ENCODE peak calls at places on chromosomes 11 and 22, in ten cellular contexts. R is H1, A is pancreas, M is keratinocyte, E is sigmoid colon, J is left lung, W is hepatocyte, N is psoas muscle, Y is adrenal gland, S is cardiac muscle cell. G is an unnamed sample.

GRCh38 chr11:122213111-122213510 is 97.1 kb upstream of the BLID start:
- DNase-seq in R (no peak), A (no peak), M (no peak), E (no peak), J (no peak), W (no peak), N (no peak), Y (no peak), S (no peak), G (no peak)

GRCh38 chr11:65438257-65439151 is 15.9 kb downstream of the NEAT1 start:
- DNase-seq in R (no peak), A (no peak), M (no peak), E (peak; percentile 29), J (peak; percentile 3), W (no peak), N (no peak), Y (no peak), S (no peak), G (no peak)

GRCh38 chr11:64123102-64123434 is 42.8 kb downstream of the MACROD1 start:
- DNase-seq in R (no peak), A (peak; percentile 86), M (no peak), E (peak; percentile 85), J (peak; percentile 78), W (no peak), N (peak; percentile 91), Y (peak; percentile 71), S (no peak), G (peak; percentile 61)

GRCh38 chr22:42560781-42561180 is 7.0 kb downstream of the SERHL2 start:
- DNase-seq in R (no peak), A (no peak), M (no peak), E (no peak), J (no peak), W (no peak), N (no peak), Y (no peak), S (peak; percentile 38), G (no peak)

GRCh38 chr11:122668562-122669090 is 13.1 kb downstream of the UBASH3B start:
- DNase-seq in R (no peak), A (no peak), M (no peak), E (no peak), J (no peak), W (no peak), N (no peak), Y (no peak), S (peak; percentile 23), G (no peak)

GRCh38 chr11:76007179-76007578 is 192.2 kb downstream of the UVRAG start:
- DNase-seq in R (no peak), A (no peak), M (no peak), E (no peak), J (no peak), W (no peak), N (no peak), Y (no peak), S (no peak), G (no peak)

GRCh38 chr22:43177479-43177878 is 9.5 kb downstream of the TTLL12 start:
- DNase-seq in R (no peak), A (no peak), M (no peak), E (no peak), J (no peak), W (no peak), N (no peak), Y (no peak), S (no peak), G (no peak)

GRCh38 chr11:100594320-100594719 is 92.8 kb upstream of the ARHGAP42 start:
- DNase-seq in R (no peak), A (no peak), M (no peak), E (no peak), J (no peak), W (no peak), N (no peak), Y (no peak), S (no peak), G (no peak)

GRCh38 chr22:49582171-49582570 is 245.5 kb downstream of the BRD1 start:
- DNase-seq in R (no peak), A (no peak), M (no peak), E (no peak), J (no peak), W (no peak), N (no peak), Y (no peak), S (no peak), G (no peak)

GRCh38 chr22:27283714-27284113 is 517.8 kb downstream of the MN1 start:
- DNase-seq in R (no peak), A (no peak), M (no peak), E (no peak), J (no peak), W (no peak), N (no peak), Y (no peak), S (no peak), G (peak; percentile 54)

GRCh38 chr22:47328550-47329243 is 566.2 kb downstream of the TBC1D22A start:
- DNase-seq in R (no peak), A (no peak), M (peak; percentile 11), E (no peak), J (peak; percentile 55), W (no peak), N (peak; percentile 58), Y (peak; percentile 30), S (peak; percentile 93), G (no peak)
- H3K27me3 ChIP-seq in R (no peaks in the 10 kb centered on the region), A (no peaks in the 10 kb centered on the region), M (no peaks in the 10 kb centered on the region), E (peaks cover 18% of the 10 kb centered on the region), J (no peaks in the 10 kb centered on the region), W (no peaks in the 10 kb centered on the region), N (peaks cover 2% of the 10 kb centered on the region), Y (no peaks in the 10 kb centered on the region), S (no peaks in the 10 kb centered on the region), G (no peaks in the 10 kb centered on the region)

GRCh38 chr11:69983897-69984438 is 94.1 kb upstream of the ANO1 start:
- DNase-seq in R (no peak), A (no peak), M (no peak), E (no peak), J (no peak), W (no peak), N (no peak), Y (no peak), S (no peak), G (no peak)
- H3K27me3 ChIP-seq in R (peaks cover 43% of the 10 kb centered on the region), A (peaks cover 3% of the 10 kb centered on the region), M (peaks cover 51% of the 10 kb centered on the region), E (peaks cover 90% of the 10 kb centered on the region), J (peaks cover 30% of the 10 kb centered on the region), W (peaks cover 63% of the 10 kb centered on the region), N (peaks cover 17% of the 10 kb centered on the region), Y (peaks cover 25% of the 10 kb centered on the region), S (peaks cover 64% of the 10 kb centered on the region), G (no peaks in the 10 kb centered on the region)

GRCh38 chr11:102343789-102344188 is 3.2 kb upstream of the BIRC2 start:
- DNase-seq in R (no peak), A (no peak), M (no peak), E (no peak), J (no peak), W (no peak), N (no peak), Y (no peak), S (peak; percentile 20), G (no peak)
- H3K27me3 ChIP-seq in R (no peaks in the 10 kb centered on the region), A (no peaks in the 10 kb centered on the region), M (no peaks in the 10 kb centered on the region), E (no peaks in the 10 kb centered on the region), J (no peaks in the 10 kb centered on the region), W (no peaks in the 10 kb centered on the region), N (no peaks in the 10 kb centered on the region), Y (no peaks in the 10 kb centered on the region), S (no peaks in the 10 kb centered on the region), G (no peaks in the 10 kb centered on the region)

GRCh38 chr11:278001-278951 is at the start of gene NLRP6:
- DNase-seq in R (no peak), A (peak; percentile 7), M (no peak), E (peak; percentile 57), J (no peak), W (no peak), N (no peak), Y (no peak), S (no peak), G (no peak)
- H3K27me3 ChIP-seq in R (peaks cover 3% of the 10 kb centered on the region), A (peaks cover 21% of the 10 kb centered on the region), M (peaks cover 56% of the 10 kb centered on the region), E (peaks cover 58% of the 10 kb centered on the region), J (peaks cover 50% of the 10 kb centered on the region), W (no peaks in the 10 kb centered on the region), N (peaks cover 38% of the 10 kb centered on the region), Y (peaks cover 48% of the 10 kb centered on the region), S (peaks cover 59% of the 10 kb centered on the region), G (no peaks in the 10 kb centered on the region)

DNA sequence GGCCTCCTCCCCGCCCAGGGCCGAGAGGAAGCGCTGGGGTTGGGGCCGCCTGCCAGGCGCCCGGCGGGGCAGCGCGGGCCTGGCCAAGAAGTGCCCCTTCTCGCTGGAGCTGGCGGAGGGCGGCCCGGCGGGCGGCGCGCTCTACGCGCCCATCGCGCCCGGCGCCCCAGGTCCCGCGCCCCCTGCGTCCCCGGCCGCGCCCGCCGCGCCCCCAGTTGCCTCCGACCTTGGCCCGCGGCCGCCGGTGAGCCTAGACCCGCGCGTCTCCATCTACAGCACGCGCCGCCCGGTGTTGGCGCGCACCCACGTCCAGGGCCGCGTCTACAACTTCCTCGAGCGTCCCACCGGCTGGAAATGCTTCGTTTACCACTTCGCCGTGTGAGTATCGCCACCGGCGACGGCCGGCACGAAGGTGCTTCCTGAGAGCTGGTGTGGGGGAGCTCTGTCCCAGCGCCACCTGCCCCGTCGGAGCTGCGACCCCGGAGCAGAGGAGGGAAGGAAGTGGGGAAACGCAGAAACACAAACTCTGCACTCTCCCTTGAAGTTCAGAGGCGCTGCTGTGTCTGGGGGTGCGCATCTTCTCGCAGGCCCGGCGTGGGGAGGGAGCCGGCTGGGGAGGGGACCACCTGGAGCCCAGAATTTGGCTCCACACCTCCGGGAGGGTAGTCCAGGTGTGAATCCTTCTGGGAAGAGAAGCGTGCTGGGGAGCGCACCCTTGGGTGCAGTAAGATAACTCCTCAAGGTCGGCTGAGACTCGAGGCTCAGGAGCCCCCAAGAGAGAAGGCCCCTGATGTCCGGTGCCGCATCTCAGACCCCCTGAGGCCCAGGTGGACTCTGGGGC is 519 bp downstream of the KCNQ1 start:
- DNase-seq in R (no peak), A (no peak), M (no peak), E (no peak), J (peak; percentile 36), W (no peak), N (peak; percentile 46), Y (no peak), S (no peak), G (no peak)
- H3K27me3 ChIP-seq in R (peaks cover 66% of the 10 kb centered on the region), A (no peaks in the 10 kb centered on the region), M (peaks cover 38% of the 10 kb centered on the region), E (peaks cover 88% of the 10 kb centered on the region), J (no peaks in the 10 kb centered on the region), W (peaks cover 33% of the 10 kb centered on the region), N (peaks cover 24% of the 10 kb centered on the region), Y (no peaks in the 10 kb centered on the region), S (peaks cover 97% of the 10 kb centered on the region), G (no peaks in the 10 kb centered on the region)

GRCh38 chr11:126147268-126148111 is 64.0 kb downstream of the RPUSD4 start:
- DNase-seq in R (no peak), A (no peak), M (no peak), E (peak; percentile 56), J (no peak), W (no peak), N (no peak), Y (no peak), S (no peak), G (no peak)
- H3K27me3 ChIP-seq in R (no peaks in the 10 kb centered on the region), A (no peaks in the 10 kb centered on the region), M (no peaks in the 10 kb centered on the region), E (no peaks in the 10 kb centered on the region), J (no peaks in the 10 kb centered on the region), W (no peaks in the 10 kb centered on the region), N (no peaks in the 10 kb centered on the region), Y (no peaks in the 10 kb centered on the region), S (no peaks in the 10 kb centered on the region), G (no peaks in the 10 kb centered on the region)

GRCh38 chr22:23064381-23065068 is 5.8 kb upstream of the GNAZ start:
- DNase-seq in R (peak; percentile 39), A (peak; percentile 6), M (no peak), E (peak; percentile 40), J (peak; percentile 25), W (no peak), N (peak; percentile 26), Y (peak; percentile 7), S (no peak), G (peak; percentile 3)
- H3K27me3 ChIP-seq in R (peaks cover 18% of the 10 kb centered on the region), A (no peaks in the 10 kb centered on the region), M (peaks cover 13% of the 10 kb centered on the region), E (no peaks in the 10 kb centered on the region), J (no peaks in the 10 kb centered on the region), W (no peaks in the 10 kb centered on the region), N (no peaks in the 10 kb centered on the region), Y (no peaks in the 10 kb centered on the region), S (peaks cover 38% of the 10 kb centered on the region), G (no peaks in the 10 kb centered on the region)

GRCh38 chr22:35609261-35609660 is 7.9 kb downstream of the MB start:
- DNase-seq in R (no peak), A (no peak), M (no peak), E (no peak), J (no peak), W (no peak), N (no peak), Y (no peak), S (no peak), G (no peak)
- H3K27me3 ChIP-seq in R (no peaks in the 10 kb centered on the region), A (no peaks in the 10 kb centered on the region), M (peaks cover 19% of the 10 kb centered on the region), E (no peaks in the 10 kb centered on the region), J (no peaks in the 10 kb centered on the region), W (no peaks in the 10 kb centered on the region), N (no peaks in the 10 kb centered on the region), Y (no peaks in the 10 kb centered on the region), S (no peaks in the 10 kb centered on the region), G (no peaks in the 10 kb centered on the region)

G was measured in testis.